ENCODE peak calls at places on chromosome 11, in seven cellular contexts. Z is anterior cingulate cortex; O is stimulated activated CD8-positive, alpha-beta memory T cell treated with anti-CD3 and anti-CD28 coated beads, Interleukin-15, amount 100 ng/mL, for 24 hours; B is heart left ventricle; V is activated naive CD8-positive, alpha-beta T cell treated with anti-CD3 and anti-CD28 coated beads for 36 hours; Y is stimulated activated CD4-positive, alpha-beta T cell treated with anti-CD3 and anti-CD28 coated beads, TNF-alpha, amount 100 ng/mL, for 1 hour; W is right lobe of liver. F is an unnamed sample.

GRCh38 chr11:14185461-14185860 is 173.5 kb downstream of the RRAS2 start:
- DNase-seq in Z (no peak), O (no peak), B (no peak), V (no peak), Y (no peak), W (no peak), F (no peak)

GRCh38 chr11:65293909-65294381 is 20.7 kb upstream of the CDC42EP2 start:
- DNase-seq in Z (peak), O (no peak), B (peak), V (no peak), Y (no peak), W (no peak), F (no peak)

GRCh38 chr11:119306373-119306890 is 10.5 kb downstream of the MCAM start:
- DNase-seq in Z (no peak), O (no peak), B (no peak), V (peak), Y (no peak), W (no peak), F (no peak)

GRCh38 chr11:65945430-65945911 is at the start of gene TSGA10IP:
- DNase-seq in Z (no peak), O (no peak), B (no peak), V (no peak), Y (no peak), W (no peak), F (no peak)

GRCh38 chr11:121711236-121711635 is 258.5 kb upstream of the SORL1-AS1 start:
- DNase-seq in Z (no peak), O (no peak), B (no peak), V (no peak), Y (no peak), W (no peak), F (no peak)

GRCh38 chr11:94674005-94674491 is 94.1 kb upstream of the AMOTL1 start:
- DNase-seq in Z (no peak), O (no peak), B (peak), V (no peak), Y (no peak), W (no peak), F (no peak)

GRCh38 chr11:79043726-79044125 is 397.1 kb downstream of the TENM4 start:
- DNase-seq in Z (no peak), O (no peak), B (no peak), V (no peak), Y (no peak), W (no peak), F (no peak)

GRCh38 chr11:34075178-34075820 is 23.8 kb downstream of the CAPRIN1 start:
- DNase-seq in Z (no peak), O (no peak), B (no peak), V (no peak), Y (no peak), W (no peak), F (no peak)